ENCODE peak calls at places on chromosomes 11 and 22, in seven cellular contexts. U is lung, W is AG04450, K is NB4, T is upper lobe of right lung, P is left ventricle myocardium inferior, L is GM23338. H is an unnamed sample.

GRCh38 chr22:35337932-35338331 is 38.2 kb downstream of the TOM1 start:
- DNase-seq in P (no peak), U (no peak), L (peak; percentile 54), W (no peak), T (no peak), K (peak; percentile 64), H (no peak)

GRCh38 chr11:94948070-94948617 is 25.2 kb downstream of the CWC15 start:
- DNase-seq in W (no peak), U (no peak), T (no peak), K (peak; percentile 26), L (no peak), P (no peak), H (no peak)

GRCh38 chr22:38872831-38873248 is 824 bp upstream of the CBX6 start:
- DNase-seq in U (peak; percentile 68), W (no peak), P (peak; percentile 76), K (peak; percentile 35), T (peak; percentile 85), L (peak; percentile 75), H (no peak)

GRCh38 chr22:45444168-45444567 is 30.7 kb downstream of the RIBC2 start:
- DNase-seq in U (no peak), L (no peak), T (no peak), P (no peak), W (no peak), K (no peak), H (no peak)

GRCh38 chr11:2991477-2992233 is 474 bp downstream of the NAP1L4 start:
- DNase-seq in T (peak; percentile 89), K (peak; percentile 73), U (peak; percentile 65), L (peak; percentile 78), W (no peak), P (no peak), H (no peak)

GRCh38 chr22:44859641-44860040 is 107.3 kb downstream of the ARHGAP8 start:
- DNase-seq in K (no peak), L (no peak), W (no peak), T (no peak), P (no peak), U (no peak), H (no peak)

GRCh38 chr11:67352546-67353316 is 615 bp downstream of the POLD4 start:
- DNase-seq in K (peak; percentile 83), L (peak; percentile 55), P (peak; percentile 42), W (no peak), U (peak; percentile 58), T (peak; percentile 69), H (no peak)

GRCh38 chr11:12439615-12440014 is 62.2 kb downstream of the PARVA start:
- DNase-seq in P (no peak), T (no peak), K (no peak), W (no peak), U (no peak), L (peak; percentile 56), H (no peak)

GRCh38 chr11:3091846-3092602 is 34.8 kb upstream of the CARS1 start:
- DNase-seq in U (peak; percentile 66), W (no peak), T (peak; percentile 84), K (peak; percentile 70), L (peak; percentile 94), P (peak; percentile 62), H (peak; percentile 24)

GRCh38 chr11:93330446-93330984 is at the start of gene DEUP1:
- DNase-seq in W (no peak), U (peak; percentile 41), T (peak; percentile 81), L (peak; percentile 59), P (peak; percentile 38), K (no peak), H (no peak)

GRCh38 chr11:93017821-93018690 is 48.6 kb downstream of the MTNR1B start:
- DNase-seq in P (no peak), U (no peak), T (no peak), K (no peak), W (no peak), L (peak; percentile 44), H (no peak)

GRCh38 chr11:75342966-75343870 is 8.2 kb downstream of the ARRB1 start:
- DNase-seq in L (peak; percentile 79), U (peak; percentile 87), K (no peak), T (peak; percentile 84), P (no peak), W (no peak), H (no peak)

GRCh38 chr22:18970948-18971315 is 34.8 kb upstream of the PRODH start:
- DNase-seq in W (no peak), P (no peak), L (peak; percentile 57), T (no peak), K (peak; percentile 32), U (no peak), H (no peak)

GRCh38 chr22:23033116-23033905 is 37.0 kb upstream of the GNAZ start:
- DNase-seq in T (no peak), W (no peak), L (no peak), P (no peak), K (no peak), U (no peak), H (no peak)

GRCh38 chr11:116725434-116726221 is 47.2 kb downstream of the BUD13 start:
- DNase-seq in W (no peak), P (no peak), U (no peak), L (peak; percentile 32), K (no peak), T (peak; percentile 61), H (no peak)

GRCh38 chr11:72102162-72102561 is 935 bp downstream of the LAMTOR1 start:
- DNase-seq in W (no peak), U (no peak), P (no peak), T (no peak), K (no peak), L (no peak), H (no peak)

GRCh38 chr11:5291207-5291838 is 10.4 kb downstream of the OR51B4 start:
- DNase-seq in L (peak; percentile 71), T (no peak), P (no peak), K (peak; percentile 24), W (no peak), U (no peak), H (no peak)

GRCh38 chr11:70671611-70672010 is 273.3 kb downstream of the CTTN start:
- DNase-seq in P (no peak), T (no peak), U (no peak), K (no peak), W (no peak), L (no peak), H (no peak)

GRCh38 chr22:22233081-22233480 is 11.5 kb upstream of the VPREB1 start:
- DNase-seq in P (no peak), T (no peak), K (no peak), L (no peak), U (no peak), W (no peak), H (no peak)

GRCh38 chr11:84714316-84714780 is 912.8 kb downstream of the DLG2 start:
- DNase-seq in T (no peak), U (no peak), W (no peak), K (peak; percentile 72), P (peak; percentile 29), L (peak; percentile 91), H (no peak)

GRCh38 chr11:31870609-31871309 is 59.6 kb upstream of the PAX6 start:
- DNase-seq in W (peak; percentile 2), L (peak; percentile 95), T (no peak), K (peak; percentile 66), P (peak; percentile 19), U (peak; percentile 32), H (no peak)

GRCh38 chr11:92580931-92581330 is 356.3 kb downstream of the FAT3 start:
- DNase-seq in P (no peak), K (no peak), L (no peak), W (no peak), T (no peak), U (no peak), H (no peak)

DNA sequence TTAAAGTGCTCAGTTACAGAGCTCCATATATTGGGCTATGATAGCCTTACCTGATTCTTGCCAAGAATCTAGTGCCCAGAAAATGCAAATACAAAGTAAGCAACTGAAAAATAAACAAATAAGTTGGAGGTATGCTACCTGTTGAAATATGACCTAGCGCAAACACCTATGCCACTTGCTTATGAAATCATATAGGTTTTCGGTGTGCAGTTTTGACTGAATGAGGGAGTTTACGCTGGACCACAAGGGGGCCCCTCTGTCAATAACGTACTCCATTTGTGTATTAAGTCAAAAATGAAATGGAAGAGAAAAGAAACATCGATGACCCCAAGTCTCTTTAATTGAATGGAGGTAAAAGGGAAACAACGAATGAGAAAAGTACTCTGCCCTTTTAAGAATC is 84.9 kb upstream of the TRIM77 start:
- DNase-seq in K (peak; percentile 13), P (no peak), W (no peak), U (no peak), T (no peak), L (no peak), H (no peak)
- TF ChIP-seq CTCF in K (peak; percentile 28), P (no peak), W (peak; percentile 21), U (no peak), T (no peak), L (peak; percentile 44), H (peak; percentile 9)

DNA sequence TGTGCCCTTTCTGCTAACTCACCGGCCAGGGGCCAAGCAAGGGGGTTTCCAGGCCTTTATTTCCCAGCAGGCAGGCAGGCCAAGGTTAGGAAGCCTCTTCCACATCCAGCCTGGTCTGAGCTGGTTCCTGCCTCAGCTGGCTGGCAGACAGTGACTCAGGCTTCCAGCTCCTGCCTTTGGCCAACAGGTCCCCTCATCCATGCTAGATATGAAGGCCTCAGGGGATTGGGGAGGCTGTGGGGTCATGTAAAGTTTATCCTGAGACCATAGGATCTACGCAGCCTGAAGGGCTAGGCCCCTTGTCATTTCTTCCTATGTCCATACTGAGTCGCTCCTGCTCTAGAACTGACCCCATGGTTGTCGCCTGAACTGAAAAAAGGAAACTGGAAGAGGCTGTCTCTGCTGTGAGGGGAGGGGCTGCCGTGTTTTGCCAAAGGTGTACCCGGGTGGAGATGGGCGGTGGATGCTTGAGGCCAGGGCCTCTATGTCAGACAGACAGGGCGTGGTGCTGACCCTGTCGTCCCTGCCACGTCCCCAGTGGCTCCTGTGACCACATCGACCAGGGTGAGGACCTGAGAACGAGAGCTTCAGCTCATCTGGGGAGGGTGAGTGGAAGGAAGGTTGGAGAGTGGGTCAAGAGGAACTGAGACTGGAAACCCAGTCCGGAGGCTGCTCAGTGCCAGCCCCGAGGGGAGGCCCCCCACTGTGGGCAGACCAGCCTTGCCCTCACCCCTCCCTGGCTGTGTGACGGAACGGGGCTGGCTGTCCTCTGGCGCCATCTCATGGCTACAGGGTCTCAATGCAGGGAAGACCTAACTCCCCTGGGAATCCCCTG is 17.0 kb downstream of the P2RY6 start:
- DNase-seq in P (peak; percentile 70), T (peak; percentile 84), U (peak; percentile 77), K (peak; percentile 84), L (peak; percentile 89), W (no peak), H (no peak)
- H3K4me3 ChIP-seq in P (peak overlapping the region; percentile 54), T (peak overlapping the region; percentile 21), U (no peak overlapping the region), K (no peak overlapping the region), L (peak overlapping the region; percentile 26), W (no peak overlapping the region), H (peak overlapping the region; percentile 12)

GRCh38 chr11:73989156-73989555 is 6.5 kb upstream of the UCP2 start:
- DNase-seq in P (no peak), K (no peak), T (no peak), L (no peak), U (no peak), W (no peak), H (no peak)
- TF ChIP-seq CTCF in P (peak; percentile 17), K (no peak), T (no peak), L (peak; percentile 3), U (no peak), W (no peak), H (peak; percentile 31)

DNA sequence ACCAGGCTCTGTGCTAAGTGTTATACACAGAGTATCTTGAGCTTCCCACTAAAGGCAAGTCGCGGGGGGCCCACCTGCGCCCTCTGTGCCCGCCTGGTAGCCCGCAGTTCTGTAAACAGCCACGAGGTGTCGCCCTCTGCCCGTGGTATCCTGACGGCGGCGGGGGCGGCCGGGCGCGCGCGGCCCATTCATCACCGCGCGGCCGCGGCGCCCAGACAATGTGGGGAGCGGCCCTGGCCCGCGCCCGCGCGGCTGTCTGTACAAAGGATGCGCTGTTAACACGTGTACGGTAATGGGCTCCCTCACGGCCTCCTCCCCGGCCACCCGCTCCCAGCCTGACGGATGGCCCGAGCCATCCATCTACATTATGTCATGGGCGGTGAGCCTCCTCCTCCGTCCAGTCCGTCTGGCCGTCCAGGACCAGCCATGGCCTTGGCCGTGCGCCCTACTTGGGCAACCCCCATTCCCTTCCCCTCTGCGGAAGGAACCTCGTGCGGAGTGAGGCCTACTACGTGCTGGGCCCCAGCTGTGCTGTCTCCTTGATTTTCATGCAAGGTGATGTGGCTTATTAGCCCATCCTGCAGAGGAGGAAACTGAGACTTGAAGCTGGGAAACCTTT is 99.4 kb downstream of the MIAT start:
- DNase-seq in U (no peak), K (peak; percentile 38), T (peak; percentile 74), P (peak; percentile 55), L (peak; percentile 84), W (no peak), H (no peak)
- H3K4me3 ChIP-seq in U (no peak overlapping the region), K (no peak overlapping the region), T (peak overlapping the region; percentile 25), P (peak overlapping the region; percentile 57), L (peak overlapping the region; percentile 52), W (peak overlapping the region; percentile 52), H (no peak overlapping the region)